ENCODE peak calls at places on chromosome 3, in four cellular contexts. F is sigmoid colon, Y is DND-41, H is spleen. C is an unnamed sample.

GRCh38 chr3:152834354-152835310 is at the start of gene P2RY1:
- DNase-seq in Y (no peak), H (peak; percentile 87), F (peak; percentile 84), C (no peak)

GRCh38 chr3:195162033-195162669 is 108.8 kb downstream of the XXYLT1 start:
- DNase-seq in Y (no peak), F (no peak), H (peak; percentile 91), C (no peak)

GRCh38 chr3:152853196-152853595 is 18.3 kb downstream of the P2RY1 start:
- DNase-seq in Y (no peak), F (no peak), H (no peak), C (no peak)

GRCh38 chr3:135895734-135896121 is 69.8 kb upstream of the PPP2R3A start:
- DNase-seq in F (no peak), Y (no peak), H (no peak), C (no peak)

GRCh38 chr3:194584435-194584776 is 48.8 kb downstream of the TMEM44 start:
- DNase-seq in Y (no peak), F (no peak), H (no peak), C (no peak)

GRCh38 chr3:71846189-71846588 is 61.2 kb upstream of the PROK2 start:
- DNase-seq in H (no peak), Y (no peak), F (no peak), C (no peak)

GRCh38 chr3:174325834-174326705 is 533.1 kb upstream of the NAALADL2 start:
- DNase-seq in F (no peak), Y (no peak), H (no peak), C (no peak)

GRCh38 chr3:32404714-32405113 is 13.1 kb downstream of the CMTM7 start:
- DNase-seq in F (no peak), Y (no peak), H (no peak), C (no peak)

GRCh38 chr3:46089237-46090011 is 62.1 kb upstream of the XCR1 start:
- DNase-seq in F (peak; percentile 84), Y (no peak), H (peak; percentile 91), C (no peak)

GRCh38 chr3:63344676-63345075 is 66.6 kb downstream of the SYNPR start:
- DNase-seq in Y (no peak), H (no peak), F (no peak), C (no peak)

GRCh38 chr3:132660056-132660744 is at the start of gene UBA5:
- DNase-seq in Y (peak; percentile 75), F (peak; percentile 82), H (peak; percentile 93), C (peak; percentile 72)

DNA sequence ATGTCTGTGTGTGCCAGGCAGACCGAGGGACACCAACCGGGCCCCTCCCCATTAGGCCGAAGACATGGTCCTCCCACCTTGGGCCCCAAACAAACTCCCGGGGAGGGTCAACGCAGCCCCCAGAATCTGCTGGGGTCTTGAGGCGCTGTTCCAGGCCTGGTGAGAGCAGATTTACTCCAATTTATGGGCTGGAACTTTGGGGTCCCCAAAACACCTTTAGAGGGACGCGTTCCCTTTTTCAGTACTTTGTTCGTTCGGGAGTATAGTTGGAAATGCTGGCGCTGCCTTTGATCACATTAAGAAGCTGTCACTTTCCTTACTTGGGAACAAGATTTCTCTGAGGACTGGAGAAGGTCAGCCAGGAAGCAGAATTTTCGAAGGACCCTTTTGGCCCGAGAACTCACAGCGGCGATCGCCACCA is 2.3 kb downstream of the GATA2 start:
- DNase-seq in F (no peak), Y (no peak), H (no peak), C (no peak)
- H3K27me3 ChIP-seq in F (peaks cover 76% of the 10 kb centered on the region), Y (peaks cover 25% of the 10 kb centered on the region), H (peaks cover 100% of the 10 kb centered on the region), C (peaks cover 65% of the 10 kb centered on the region)

GRCh38 chr3:23113455-23114171 is 89.5 kb upstream of the UBE2E2 start:
- DNase-seq in F (peak; percentile 70), H (no peak), Y (no peak), C (no peak)
- H3K27ac ChIP-seq in F (no peak overlapping the region), H (no peak overlapping the region), Y (no peak overlapping the region), C (no peak overlapping the region)

DNA sequence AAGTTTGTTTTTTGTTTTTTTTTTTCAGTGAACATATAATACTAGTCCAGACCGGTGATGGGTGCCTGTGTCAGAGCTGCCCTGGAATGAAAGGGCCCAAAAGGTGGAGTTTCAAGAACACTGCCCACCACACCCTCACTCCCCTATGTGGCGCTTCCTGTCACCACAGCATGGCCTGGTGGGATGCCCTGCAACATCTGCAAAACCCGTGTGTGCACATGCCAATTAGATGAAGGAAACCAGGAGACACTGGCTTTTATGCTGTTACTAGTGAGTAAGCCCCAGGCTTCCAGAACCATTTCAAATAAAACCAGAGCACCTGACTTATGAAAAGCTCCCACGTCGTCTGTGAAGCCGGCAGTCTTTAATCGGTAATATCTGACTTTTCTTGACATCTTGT is 6.6 kb downstream of the CFAP92 start:
- DNase-seq in Y (no peak), H (no peak), F (no peak), C (no peak)
- H3K27me3 ChIP-seq in Y (no peaks in the 10 kb centered on the region), H (no peaks in the 10 kb centered on the region), F (no peaks in the 10 kb centered on the region), C (no peaks in the 10 kb centered on the region)

DNA sequence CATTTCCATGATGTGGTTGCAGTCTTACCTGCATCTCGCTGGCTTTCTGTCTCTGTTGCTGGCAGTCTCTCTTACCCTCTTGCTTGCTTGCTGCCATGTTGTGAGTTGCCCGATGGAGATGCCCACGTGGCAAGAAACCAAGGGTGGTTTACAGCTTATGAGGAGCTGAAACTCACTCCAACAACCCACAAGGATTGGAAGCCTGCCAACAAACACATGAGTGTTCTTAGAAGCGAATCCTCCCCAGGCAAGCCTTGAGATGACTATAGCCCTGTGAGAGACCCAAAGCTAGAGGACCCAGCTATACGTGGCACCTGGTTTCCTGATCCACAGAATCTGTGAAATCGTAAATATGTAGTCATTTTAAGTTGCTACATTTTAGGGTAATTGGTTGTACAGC is 490.9 kb upstream of the ADAMTS9 start:
- DNase-seq in F (no peak), H (no peak), Y (no peak), C (no peak)
- H3K27ac ChIP-seq in F (no peak overlapping the region), H (no peak overlapping the region), Y (no peak overlapping the region), C (no peak overlapping the region)

DNA sequence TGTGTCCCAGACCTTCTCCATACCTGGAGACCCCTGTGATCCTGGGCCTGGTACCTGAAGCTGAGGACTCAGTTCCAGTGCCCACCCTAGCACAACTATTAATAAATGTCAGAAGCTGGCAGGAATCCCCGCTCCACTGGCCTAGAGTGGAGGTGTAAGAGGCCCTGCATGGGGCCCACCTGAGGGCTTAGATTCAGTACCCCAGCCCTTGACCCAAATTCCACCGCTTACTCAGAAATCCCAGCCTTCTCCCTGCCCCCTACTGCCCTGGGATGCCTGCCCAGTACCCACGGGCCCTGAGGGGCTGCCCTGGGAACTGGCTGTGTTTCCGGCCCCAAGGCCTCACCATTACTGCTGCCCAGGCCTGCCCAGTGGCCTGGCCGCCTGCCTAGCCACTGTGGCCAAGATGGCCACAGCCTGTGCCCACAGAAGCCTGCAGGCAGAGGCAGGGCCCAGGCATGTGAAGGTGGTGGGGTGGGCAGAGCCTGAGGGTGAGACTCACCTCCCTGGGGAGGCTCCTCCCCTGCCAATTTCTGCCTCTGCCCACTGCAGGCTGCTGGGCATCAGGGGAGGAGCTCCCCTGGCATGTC is 6.2 kb upstream of the PRKCD start:
- DNase-seq in F (no peak), H (no peak), Y (no peak), C (no peak)
- H3K27me3 ChIP-seq in F (no peaks in the 10 kb centered on the region), H (peaks cover 35% of the 10 kb centered on the region), Y (peaks cover 4% of the 10 kb centered on the region), C (peaks cover 24% of the 10 kb centered on the region)

GRCh38 chr3:47367631-47368030 is 13.2 kb upstream of the PTPN23 start:
- DNase-seq in F (no peak), H (no peak), Y (no peak), C (no peak)

GRCh38 chr3:47370887-47371697 is 9.7 kb upstream of the PTPN23 start:
- DNase-seq in H (peak; percentile 80), Y (peak; percentile 21), F (no peak), C (no peak)

GRCh38 chr3:47366833-47367232 is 14.0 kb upstream of the PTPN23 start:
- DNase-seq in H (no peak), Y (no peak), F (no peak), C (no peak)

GRCh38 chr3:47362704-47363103 is 18.1 kb upstream of the PTPN23 start:
- DNase-seq in H (no peak), Y (no peak), F (no peak), C (peak; percentile 24)

GRCh38 chr3:47365213-47366153 is 15.3 kb upstream of the PTPN23 start:
- DNase-seq in Y (no peak), F (peak; percentile 48), H (no peak), C (no peak)
- H3K27ac ChIP-seq in Y (no peak overlapping the region), F (peak overlapping the region; percentile 3), H (peak overlapping the region; percentile 1), C (no peak overlapping the region)

GRCh38 chr3:181730934-181731333 is 19.2 kb downstream of the SOX2 start:
- DNase-seq in Y (no peak), H (no peak), F (no peak), C (no peak)
- H3K27me3 ChIP-seq in Y (peaks cover 2% of the 10 kb centered on the region), H (peaks cover 66% of the 10 kb centered on the region), F (peaks cover 33% of the 10 kb centered on the region), C (peaks cover 37% of the 10 kb centered on the region)

DNA sequence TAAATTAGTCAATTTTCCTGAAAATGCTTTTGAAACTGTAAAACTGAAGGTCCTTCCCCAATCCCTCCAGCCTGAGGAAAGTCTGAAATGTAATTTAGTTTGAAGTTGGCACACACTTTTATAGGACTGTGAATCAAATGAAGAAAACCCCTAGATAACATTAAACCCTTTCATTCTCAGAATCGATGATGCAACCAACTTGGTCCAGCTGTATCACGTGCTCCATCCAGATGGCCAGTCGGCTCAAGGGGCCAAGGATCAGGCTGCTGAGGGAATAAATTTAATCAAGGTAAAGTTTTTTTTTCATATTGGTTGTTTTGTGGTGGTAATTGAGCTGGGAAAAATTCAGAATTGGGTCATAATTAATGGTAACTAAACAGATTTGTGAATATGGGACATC is 11.7 kb downstream of the MRPS22 start:
- DNase-seq in F (no peak), Y (no peak), H (no peak), C (no peak)
- H3K27ac ChIP-seq in F (no peak overlapping the region), Y (no peak overlapping the region), H (no peak overlapping the region), C (no peak overlapping the region)